ENCODE peak calls at places on chromosome 4, in six cellular contexts. One of them, this sample, is unnamed.

GRCh38 chr4:187478292-187479205 is 517.0 kb upstream of the ZFP42 start:
- DNase-seq in tibial artery: no peak
- DNase-seq in PC-3: peak
- DNase-seq in stimulated activated CD4-positive, alpha-beta T cell treated with anti-CD3 and anti-CD28 coated beads, TNF-alpha, amount 100 ng/mL, for 1 hour: no peak
- DNase-seq in naive B cell: no peak
- DNase-seq in caudate nucleus: no peak
- DNase-seq in this sample: no peak

GRCh38 chr4:100738388-100739165 is 220.8 kb upstream of the EMCN start:
- DNase-seq in stimulated activated CD4-positive, alpha-beta T cell treated with anti-CD3 and anti-CD28 coated beads, TNF-alpha, amount 100 ng/mL, for 1 hour: no peak
- DNase-seq in naive B cell: no peak
- DNase-seq in tibial artery: peak
- DNase-seq in caudate nucleus: no peak
- DNase-seq in PC-3: peak
- DNase-seq in this sample: no peak

GRCh38 chr4:123114084-123114914 is 191.9 kb upstream of the NUDT6 start:
- DNase-seq in PC-3: no peak
- DNase-seq in caudate nucleus: no peak
- DNase-seq in tibial artery: no peak
- DNase-seq in naive B cell: no peak
- DNase-seq in stimulated activated CD4-positive, alpha-beta T cell treated with anti-CD3 and anti-CD28 coated beads, TNF-alpha, amount 100 ng/mL, for 1 hour: no peak
- DNase-seq in this sample: no peak

GRCh38 chr4:147057631-147057980 is 111.9 kb upstream of the TTC29 start:
- DNase-seq in PC-3: peak
- DNase-seq in tibial artery: no peak
- DNase-seq in caudate nucleus: no peak
- DNase-seq in stimulated activated CD4-positive, alpha-beta T cell treated with anti-CD3 and anti-CD28 coated beads, TNF-alpha, amount 100 ng/mL, for 1 hour: no peak
- DNase-seq in naive B cell: no peak
- DNase-seq in this sample: no peak

GRCh38 chr4:161817822-161818412 is 345.9 kb downstream of the FSTL5 start:
- DNase-seq in caudate nucleus: no peak
- DNase-seq in tibial artery: no peak
- DNase-seq in stimulated activated CD4-positive, alpha-beta T cell treated with anti-CD3 and anti-CD28 coated beads, TNF-alpha, amount 100 ng/mL, for 1 hour: no peak
- DNase-seq in PC-3: no peak
- DNase-seq in naive B cell: no peak
- DNase-seq in this sample: no peak

GRCh38 chr4:30952526-30953219 is 232.5 kb downstream of the PCDH7 start:
- DNase-seq in stimulated activated CD4-positive, alpha-beta T cell treated with anti-CD3 and anti-CD28 coated beads, TNF-alpha, amount 100 ng/mL, for 1 hour: no peak
- DNase-seq in PC-3: peak
- DNase-seq in naive B cell: no peak
- DNase-seq in tibial artery: no peak
- DNase-seq in caudate nucleus: no peak
- DNase-seq in this sample: no peak

GRCh38 chr4:92988301-92988700 is 684.5 kb downstream of the GRID2 start:
- DNase-seq in PC-3: no peak
- DNase-seq in stimulated activated CD4-positive, alpha-beta T cell treated with anti-CD3 and anti-CD28 coated beads, TNF-alpha, amount 100 ng/mL, for 1 hour: no peak
- DNase-seq in tibial artery: no peak
- DNase-seq in naive B cell: no peak
- DNase-seq in caudate nucleus: no peak
- DNase-seq in this sample: no peak

GRCh38 chr4:73698217-73698616 is 42.2 kb upstream of the CXCL8 start:
- DNase-seq in tibial artery: no peak
- DNase-seq in PC-3: peak
- DNase-seq in caudate nucleus: no peak
- DNase-seq in stimulated activated CD4-positive, alpha-beta T cell treated with anti-CD3 and anti-CD28 coated beads, TNF-alpha, amount 100 ng/mL, for 1 hour: no peak
- DNase-seq in naive B cell: no peak
- DNase-seq in this sample: no peak

GRCh38 chr4:3324093-3324815 is 31.4 kb downstream of the RGS12 start:
- DNase-seq in naive B cell: no peak
- DNase-seq in caudate nucleus: no peak
- DNase-seq in PC-3: no peak
- DNase-seq in tibial artery: peak
- DNase-seq in stimulated activated CD4-positive, alpha-beta T cell treated with anti-CD3 and anti-CD28 coated beads, TNF-alpha, amount 100 ng/mL, for 1 hour: no peak
- DNase-seq in this sample: no peak

GRCh38 chr4:166501941-166502382 is 628.9 kb downstream of the TLL1 start:
- DNase-seq in caudate nucleus: no peak
- DNase-seq in stimulated activated CD4-positive, alpha-beta T cell treated with anti-CD3 and anti-CD28 coated beads, TNF-alpha, amount 100 ng/mL, for 1 hour: no peak
- DNase-seq in tibial artery: no peak
- DNase-seq in PC-3: no peak
- DNase-seq in naive B cell: no peak
- DNase-seq in this sample: no peak

This sample was measured in posterior cingulate gyrus.